ENCODE peak calls at places on chromosome 11, in ten cellular contexts. I, C, R, T, H, S, Y, A, F and O are unnamed samples.

GRCh38 chr11:2725367-2726300 is 25.8 kb upstream of the KCNQ1OT1 start:
- DNase-seq in T (peak), F (peak), H (no peak), R (peak), A (no peak), C (no peak), Y (no peak), S (peak), I (peak), O (no peak)

GRCh38 chr11:34823639-34824038 is 92.5 kb downstream of the APIP start:
- DNase-seq in H (no peak), T (peak), I (no peak), S (no peak), C (no peak), F (no peak), R (no peak), A (no peak), Y (no peak), O (no peak)

GRCh38 chr11:114259124-114259526 is 37.1 kb upstream of the NNMT start:
- DNase-seq in S (peak), F (no peak), A (no peak), R (no peak), C (no peak), T (no peak), I (peak), Y (peak), H (peak), O (no peak)

GRCh38 chr11:119091966-119092879 is 7.5 kb downstream of the HMBS start:
- DNase-seq in S (no peak), A (no peak), H (no peak), I (no peak), F (no peak), C (no peak), T (peak), Y (no peak), R (no peak), O (no peak)

GRCh38 chr11:116545912-116546311 is 226.9 kb downstream of the BUD13 start:
- DNase-seq in H (no peak), S (no peak), Y (no peak), F (no peak), A (no peak), C (no peak), I (no peak), R (no peak), T (no peak), O (no peak)

GRCh38 chr11:61669417-61669816 is 10.8 kb upstream of the DAGLA start:
- DNase-seq in R (no peak), F (no peak), I (no peak), H (no peak), S (no peak), Y (no peak), A (no peak), T (no peak), C (no peak), O (no peak)

GRCh38 chr11:61526229-61526628 is 17.7 kb downstream of the LRRC10B start:
- DNase-seq in R (no peak), T (no peak), A (no peak), Y (no peak), F (no peak), I (no peak), S (no peak), C (no peak), H (no peak), O (no peak)

GRCh38 chr11:116636341-116636968 is 136.3 kb downstream of the BUD13 start:
- DNase-seq in T (no peak), Y (no peak), R (no peak), F (no peak), C (no peak), S (no peak), H (no peak), A (no peak), I (no peak), O (no peak)

GRCh38 chr11:71300187-71300586 is 47.8 kb upstream of the SHANK2 start:
- DNase-seq in C (no peak), T (no peak), A (no peak), I (no peak), F (no peak), R (peak), S (no peak), H (no peak), Y (no peak), O (no peak)

GRCh38 chr11:111765984-111766833 is at the start of gene PPP2R1B:
- DNase-seq in Y (peak), I (peak), C (peak), F (peak), S (peak), H (peak), T (peak), A (peak), R (peak), O (no peak)

GRCh38 chr11:103384652-103385051 is 275.4 kb downstream of the DYNC2H1 start:
- DNase-seq in I (no peak), C (no peak), R (no peak), A (no peak), F (peak), H (no peak), T (peak), Y (no peak), S (no peak), O (no peak)

GRCh38 chr11:103792981-103793468 is 243.4 kb upstream of the DDI1 start:
- DNase-seq in S (no peak), A (no peak), I (no peak), R (no peak), T (peak), H (no peak), C (no peak), F (peak), Y (no peak), O (no peak)

DNA sequence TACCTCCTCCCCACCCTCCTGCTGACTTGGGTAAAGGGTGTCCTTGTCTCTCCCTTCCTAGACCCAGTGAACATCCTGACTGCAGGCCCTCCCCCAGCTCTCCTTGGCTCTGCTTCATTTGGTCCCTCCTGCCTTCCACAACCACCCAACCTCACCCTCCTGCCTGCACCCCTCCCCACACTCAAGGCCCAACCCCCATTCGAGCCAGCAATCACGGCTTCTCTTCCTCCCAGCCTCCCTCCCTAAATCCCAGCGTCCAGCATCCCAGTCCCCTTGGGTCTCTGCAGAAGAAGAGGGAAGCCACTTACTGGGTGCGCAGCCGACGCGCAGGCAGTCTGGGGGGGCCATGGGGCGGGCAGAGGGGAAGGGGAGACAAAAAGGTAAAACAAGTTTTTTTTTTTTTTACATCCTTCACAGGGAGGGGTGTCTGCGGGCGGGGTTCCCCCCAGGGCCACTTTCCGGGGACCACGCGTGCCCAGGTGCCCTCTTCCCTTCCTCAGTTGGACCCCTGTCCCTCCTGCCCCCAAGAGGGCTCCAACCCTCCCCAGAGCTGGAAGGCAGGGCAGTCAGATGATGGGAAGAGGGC is 62.5 kb downstream of the SLC22A12 start:
- DNase-seq in I (no peak), C (no peak), A (no peak), F (no peak), Y (no peak), R (no peak), S (no peak), T (no peak), H (no peak), O (no peak)
- TF ChIP-seq CTCF in I (peak), C (no peak), A (no peak), F (no peak), Y (no peak), R (no peak), S (no peak), T (no peak), H (no peak), O (no peak)

GRCh38 chr11:121722431-121723256 is 269.9 kb upstream of the SORL1-AS1 start:
- DNase-seq in Y (peak), I (peak), R (peak), T (peak), F (peak), C (no peak), S (peak), H (peak), A (peak), O (no peak)
- TF ChIP-seq CTCF in Y (no peak), I (peak), R (no peak), T (peak), F (no peak), C (no peak), S (peak), H (no peak), A (no peak), O (no peak)

GRCh38 chr11:72752088-72752914 is at the start of gene ARAP1:
- DNase-seq in T (peak), H (peak), F (peak), R (peak), S (peak), C (peak), Y (peak), A (peak), I (peak), O (no peak)
- TF ChIP-seq CTCF in T (peak), H (no peak), F (no peak), R (no peak), S (no peak), C (no peak), Y (no peak), A (no peak), I (no peak), O (no peak)

GRCh38 chr11:64248578-64248977 is 1.8 kb upstream of the PPP1R14B start:
- DNase-seq in F (no peak), C (no peak), I (no peak), H (no peak), Y (no peak), R (no peak), T (no peak), A (no peak), S (no peak), O (no peak)

GRCh38 chr11:64247729-64248531 is 1.2 kb upstream of the PPP1R14B start:
- DNase-seq in I (no peak), T (no peak), H (no peak), S (no peak), R (no peak), C (no peak), F (no peak), Y (no peak), A (no peak), O (no peak)

GRCh38 chr11:64245797-64246623 is 733 bp downstream of the PPP1R14B start:
- DNase-seq in I (peak), H (peak), F (peak), R (peak), Y (no peak), T (peak), A (peak), S (peak), C (peak), O (no peak)

GRCh38 chr11:64245401-64245796 is 1.3 kb downstream of the PPP1R14B start:
- DNase-seq in Y (no peak), T (no peak), I (no peak), H (no peak), R (peak), A (peak), S (peak), F (no peak), C (no peak), O (no peak)

GRCh38 chr11:64246874-64247728 is at the start of gene PPP1R14B:
- DNase-seq in R (peak), Y (peak), H (peak), F (peak), T (peak), S (peak), I (peak), A (peak), C (peak), O (no peak)
- TF ChIP-seq CTCF in R (no peak), Y (peak), H (peak), F (no peak), T (no peak), S (peak), I (peak), A (no peak), C (no peak), O (no peak)

DNA sequence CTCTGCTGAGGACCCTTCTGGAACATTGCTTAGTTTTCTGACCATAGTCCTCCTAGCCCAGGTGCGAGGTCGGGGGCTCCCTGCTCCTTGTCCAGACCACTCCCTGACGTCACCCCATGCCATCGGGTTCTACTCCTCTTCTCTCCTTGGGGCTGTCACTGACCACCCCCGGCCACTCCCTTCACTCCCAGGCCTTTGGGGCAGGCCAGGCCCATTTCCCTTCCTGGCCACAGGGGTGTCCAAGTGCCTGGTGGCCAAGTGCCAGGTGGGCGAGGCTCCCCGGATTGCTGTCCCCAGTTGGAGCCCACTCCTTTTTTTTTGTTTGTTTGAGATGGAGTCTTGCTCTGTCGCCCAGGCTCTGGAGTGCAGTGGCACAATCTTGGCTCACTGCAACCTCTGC is 19.5 kb downstream of the MRGPRD start:
- DNase-seq in R (no peak), Y (no peak), S (no peak), T (no peak), F (no peak), A (peak), H (peak), C (no peak), I (no peak), O (no peak)
- TF ChIP-seq CTCF in R (no peak), Y (no peak), S (no peak), T (no peak), F (no peak), A (no peak), H (no peak), C (no peak), I (no peak), O (no peak)

GRCh38 chr11:12205330-12205729 is 94.9 kb downstream of the MICAL2 start:
- DNase-seq in C (no peak), S (no peak), A (peak), I (no peak), R (peak), F (peak), T (peak), Y (no peak), H (no peak), O (no peak)
- TF ChIP-seq CTCF in C (no peak), S (no peak), A (no peak), I (no peak), R (no peak), F (no peak), T (no peak), Y (no peak), H (no peak), O (no peak)